ENCODE peak calls at places on chromosomes 12 and 14, in four cellular contexts. X is CD8-positive, alpha-beta memory T cell; C is fibroblast of lung; P is mesenchymal stem cell. K is an unnamed sample. For H3K4me1, the result is how much of the 10 kb centered on the place peaks cover.

GRCh38 chr12:98754095-98754494 is 109.0 kb downstream of the APAF1 start:
- DNase-seq in X (no peak), C (peak), P (peak), K (no peak)

GRCh38 chr12:12835378-12836145 is 22.4 kb downstream of the DDX47 start:
- DNase-seq in X (no peak), C (peak), P (no peak), K (no peak)

GRCh38 chr12:57518920-57519757 is 1.2 kb downstream of the DDIT3 start:
- DNase-seq in X (no peak), C (peak), P (peak), K (peak)

GRCh38 chr14:28098863-28099262 is 667.7 kb upstream of the FOXG1 start:
- DNase-seq in X (no peak), C (no peak), P (no peak), K (no peak)

GRCh38 chr12:45468751-45469615 is 253.1 kb downstream of the ANO6 start:
- DNase-seq in X (no peak), C (no peak), P (no peak), K (no peak)

GRCh38 chr14:21965042-21965441 is 291.4 kb upstream of the OR4E1 start:
- DNase-seq in X (peak), C (no peak), P (no peak), K (no peak)

GRCh38 chr14:47715330-47715729 is 39.9 kb upstream of the MDGA2 start:
- DNase-seq in X (no peak), C (peak), P (peak), K (no peak)

GRCh38 chr12:92604786-92605185 is 98.0 kb upstream of the PLEKHG7 start:
- DNase-seq in X (no peak), C (no peak), P (no peak), K (no peak)

GRCh38 chr12:47711448-47711847 is 5.6 kb upstream of the RPAP3 start:
- DNase-seq in X (no peak), C (no peak), P (no peak), K (no peak)

GRCh38 chr12:1204581-1205121 is 213.6 kb downstream of the ERC1 start:
- DNase-seq in X (no peak), C (peak), P (peak), K (no peak)

GRCh38 chr12:67241482-67241881 is 27.7 kb upstream of the CAND1 start:
- DNase-seq in X (no peak), C (peak), P (peak), K (no peak)

GRCh38 chr12:88339966-88340365 is 197.9 kb downstream of the TMTC3 start:
- DNase-seq in X (no peak), C (peak), P (peak), K (no peak)
- H3K27ac ChIP-seq in X (no peak), C (peak), P (no peak), K (no peak)

DNA sequence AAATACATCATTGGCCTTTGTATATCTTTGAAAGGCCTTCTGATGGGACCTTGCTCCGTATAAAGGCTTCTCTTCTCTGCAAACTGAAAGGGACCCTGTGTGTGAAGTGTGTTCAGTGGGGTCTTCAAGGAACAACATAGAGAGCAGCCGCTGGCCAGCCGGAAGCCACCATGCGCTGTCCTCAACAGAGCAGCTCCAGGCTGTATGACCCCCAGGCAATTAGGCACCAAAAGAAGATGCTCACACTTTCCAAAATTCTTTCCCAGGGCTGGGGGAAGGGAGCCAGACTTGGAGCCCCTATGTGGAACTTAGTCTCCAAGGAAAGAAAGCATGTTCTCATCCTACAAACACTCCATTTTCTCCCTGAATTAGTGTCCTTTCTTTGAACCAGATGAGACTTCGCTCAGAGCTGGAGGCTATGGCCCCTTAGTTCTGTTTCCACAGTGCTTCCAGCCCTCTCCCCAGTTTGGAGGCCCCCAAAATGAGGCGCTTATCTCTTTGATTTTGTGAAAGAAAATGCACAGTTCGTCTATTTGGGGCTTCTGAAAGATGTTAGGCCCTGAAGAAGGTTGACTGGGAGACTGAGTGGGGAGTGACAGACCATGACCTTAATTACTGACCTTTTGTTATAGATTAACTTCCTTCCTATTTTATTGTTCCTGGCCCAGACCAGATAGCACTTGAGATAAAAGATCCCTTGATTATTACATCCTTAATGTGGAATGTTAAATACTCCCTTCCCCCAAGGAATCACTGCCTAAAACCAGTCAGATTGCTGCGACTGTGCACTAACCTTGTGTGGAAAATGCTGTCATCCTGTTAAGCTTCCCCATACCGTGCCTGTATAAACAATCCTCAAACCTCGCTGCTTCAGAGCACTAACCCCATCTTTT is 128.3 kb upstream of the FGD4 start:
- DNase-seq in X (no peak), C (peak), P (peak), K (no peak)
- H3K4me1 ChIP-seq in X (under half), C (under half), P (under half), K (under half)

DNA sequence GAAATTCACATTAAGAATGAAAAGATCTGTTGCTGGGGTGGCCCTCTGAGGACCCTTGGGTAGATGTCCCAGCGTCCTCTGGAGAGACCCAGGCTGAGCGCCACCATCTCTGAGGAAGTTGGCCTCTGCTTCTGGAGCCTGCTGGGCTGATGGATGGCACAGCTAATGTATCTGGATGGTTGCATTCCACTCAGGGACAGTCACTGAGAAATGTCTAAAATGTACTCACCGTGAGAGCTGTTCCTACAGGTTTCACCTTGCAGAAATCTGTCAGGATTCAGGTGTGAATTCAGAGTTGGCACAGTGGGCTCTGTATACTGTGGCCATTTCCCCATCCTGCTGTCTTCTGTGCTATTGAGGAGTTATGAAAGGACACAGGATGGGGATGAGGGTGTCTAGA is 247.2 kb downstream of the AACS start:
- DNase-seq in X (no peak), C (no peak), P (no peak), K (no peak)
- H3K27ac ChIP-seq in X (no peak), C (no peak), P (no peak), K (no peak)

DNA sequence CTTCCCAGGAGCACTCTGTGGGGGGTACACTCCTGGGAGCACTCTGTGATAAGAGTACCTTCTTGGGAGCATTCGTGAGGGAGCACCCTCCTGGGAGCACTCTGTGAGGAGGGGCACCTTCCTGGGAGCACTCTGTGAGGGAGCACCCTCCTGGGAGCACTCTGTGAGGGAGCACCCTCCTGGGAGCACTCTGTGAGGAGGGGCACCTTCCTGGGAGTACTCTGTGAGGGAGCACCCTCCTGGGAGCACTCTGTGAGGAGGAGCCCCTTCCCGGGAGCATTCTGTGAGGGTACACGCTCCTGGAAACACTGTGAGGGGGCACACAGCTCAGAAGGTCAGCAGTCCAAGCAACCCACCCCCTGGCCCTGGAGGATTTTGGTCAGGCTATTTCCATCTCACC is 22.6 kb downstream of the LRCOL1 start:
- DNase-seq in X (no peak), C (no peak), P (no peak), K (no peak)
- H3K4me1 ChIP-seq in X (under half), C (under half), P (under half), K (under half)

DNA sequence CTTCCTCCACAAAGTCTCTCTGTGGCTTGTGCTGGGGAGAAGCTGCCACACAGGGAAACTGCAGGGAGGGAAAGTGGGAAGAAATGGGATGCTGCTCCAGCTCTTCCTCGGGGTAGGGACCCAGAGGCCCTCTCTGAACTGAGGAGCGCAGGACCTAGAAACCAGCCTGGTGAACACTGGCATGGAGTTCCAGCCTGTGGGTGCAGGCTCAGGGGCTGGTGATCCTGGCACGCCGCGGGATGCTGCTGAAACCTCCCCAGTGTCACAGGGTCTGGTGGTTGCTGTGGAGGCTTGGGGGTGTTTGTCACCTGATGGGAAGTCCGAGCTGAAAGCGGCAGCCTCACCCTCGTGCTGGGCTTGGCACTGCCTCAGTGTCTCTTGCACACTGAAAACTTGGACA is 5.2 kb upstream of the KRT75 start:
- DNase-seq in X (no peak), C (no peak), P (no peak), K (no peak)
- H3K27ac ChIP-seq in X (no peak), C (no peak), P (no peak), K (no peak)

DNA sequence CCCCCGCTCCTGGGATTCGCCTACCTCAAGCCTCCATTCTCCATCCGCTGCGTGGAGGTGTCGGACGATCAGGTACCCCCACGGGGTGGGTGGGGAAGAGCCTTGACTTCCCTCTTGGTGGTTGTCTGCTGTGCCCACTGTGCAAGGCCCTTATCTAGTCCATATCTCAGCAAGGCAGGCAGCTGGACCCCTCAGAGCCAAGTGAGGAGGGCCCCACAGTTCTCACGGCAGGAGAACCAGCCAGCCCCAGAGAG is 39.9 kb downstream of the MMAB start:
- DNase-seq in X (no peak), C (no peak), P (no peak), K (no peak)
- H3K4me1 ChIP-seq in X (under half), C (under half), P (under half), K (under half)

K was measured in heart left ventricle.